ENCODE peak calls at places on chromosomes 5 and 9, in four cellular contexts. One of them, this sample, is unnamed.

GRCh38 chr5:90563161-90563560 is 4.6 kb downstream of the ADGRV1 start:
- DNase-seq in HCT116: no peak
- DNase-seq in HL-60: no peak
- DNase-seq in K562: no peak
- DNase-seq in this sample: peak; percentile 31

GRCh38 chr5:76763136-76763535 is 47.2 kb downstream of the F2R start:
- DNase-seq in HCT116: no peak
- DNase-seq in HL-60: no peak
- DNase-seq in K562: no peak
- DNase-seq in this sample: no peak

GRCh38 chr5:1792842-1793266 is 6.8 kb downstream of the MRPL36 start:
- DNase-seq in HCT116: no peak
- DNase-seq in HL-60: peak; percentile 54
- DNase-seq in K562: no peak
- DNase-seq in this sample: no peak

GRCh38 chr5:150789943-150790611 is 11.5 kb downstream of the SMIM3 start:
- DNase-seq in HCT116: peak; percentile 85
- DNase-seq in HL-60: peak; percentile 84
- DNase-seq in K562: no peak
- DNase-seq in this sample: peak; percentile 11

GRCh38 chr9:98306384-98307145 is 51.1 kb upstream of the TBC1D2 start:
- DNase-seq in HCT116: no peak
- DNase-seq in HL-60: no peak
- DNase-seq in K562: no peak
- DNase-seq in this sample: no peak

GRCh38 chr5:33231214-33231710 is 209.5 kb upstream of the TARS1 start:
- DNase-seq in HCT116: no peak
- DNase-seq in HL-60: no peak
- DNase-seq in K562: no peak
- DNase-seq in this sample: no peak

GRCh38 chr5:130402906-130403305 is 498.6 kb downstream of the CHSY3 start:
- DNase-seq in HCT116: no peak
- DNase-seq in HL-60: no peak
- DNase-seq in K562: no peak
- DNase-seq in this sample: peak; percentile 53

GRCh38 chr5:54785729-54786548 is 199.5 kb downstream of the ESM1 start:
- DNase-seq in HCT116: no peak
- DNase-seq in HL-60: peak; percentile 23
- DNase-seq in K562: peak; percentile 65
- DNase-seq in this sample: no peak

GRCh38 chr5:169242175-169242848 is 58.6 kb downstream of the SLIT3 start:
- DNase-seq in HCT116: no peak
- DNase-seq in HL-60: no peak
- DNase-seq in K562: no peak
- DNase-seq in this sample: no peak

GRCh38 chr9:128920381-128921058 is at the start of gene PHYHD1:
- DNase-seq in HCT116: no peak
- DNase-seq in HL-60: no peak
- DNase-seq in K562: no peak
- DNase-seq in this sample: no peak

GRCh38 chr5:163649522-163649921 is 144.1 kb downstream of the MAT2B start:
- DNase-seq in HCT116: peak; percentile 19
- DNase-seq in HL-60: no peak
- DNase-seq in K562: no peak
- DNase-seq in this sample: no peak

GRCh38 chr5:106258591-106259125 is 1412.1 kb downstream of the EFNA5 start:
- DNase-seq in HCT116: peak; percentile 16
- DNase-seq in HL-60: no peak
- DNase-seq in K562: no peak
- DNase-seq in this sample: no peak

GRCh38 chr5:73519531-73520283 is 21.5 kb downstream of the BTF3 start:
- DNase-seq in HCT116: peak; percentile 85
- DNase-seq in HL-60: no peak
- DNase-seq in K562: peak; percentile 75
- DNase-seq in this sample: peak; percentile 93

GRCh38 chr9:125700791-125701190 is 6.2 kb downstream of the MAPKAP1 start:
- DNase-seq in HCT116: no peak
- DNase-seq in HL-60: no peak
- DNase-seq in K562: no peak
- DNase-seq in this sample: peak; percentile 56

GRCh38 chr9:84852902-84853301 is 183.4 kb downstream of the NTRK2 start:
- DNase-seq in HCT116: no peak
- DNase-seq in HL-60: no peak
- DNase-seq in K562: no peak
- DNase-seq in this sample: no peak

GRCh38 chr9:126591922-126592321 is 21.8 kb upstream of the LMX1B start:
- DNase-seq in HCT116: no peak
- DNase-seq in HL-60: no peak
- DNase-seq in K562: no peak
- DNase-seq in this sample: no peak

GRCh38 chr5:73822989-73823339 is 197.0 kb downstream of the ARHGEF28 start:
- DNase-seq in HCT116: no peak
- DNase-seq in HL-60: no peak
- DNase-seq in K562: no peak
- DNase-seq in this sample: no peak

GRCh38 chr5:122144236-122144635 is 14.9 kb downstream of the ZNF474 start:
- DNase-seq in HCT116: no peak
- DNase-seq in HL-60: no peak
- DNase-seq in K562: no peak
- DNase-seq in this sample: no peak

GRCh38 chr9:70263421-70263820 is 4.6 kb downstream of the SMC5 start:
- DNase-seq in HCT116: no peak
- DNase-seq in HL-60: no peak
- DNase-seq in K562: no peak
- DNase-seq in this sample: no peak

GRCh38 chr5:1508679-1509290 is 15.0 kb downstream of the LPCAT1 start:
- DNase-seq in HCT116: no peak
- DNase-seq in HL-60: no peak
- DNase-seq in K562: no peak
- DNase-seq in this sample: no peak

GRCh38 chr5:60223342-60223741 is 329.8 kb upstream of the PDE4D start:
- DNase-seq in HCT116: no peak
- DNase-seq in HL-60: no peak
- DNase-seq in K562: no peak
- DNase-seq in this sample: no peak

GRCh38 chr9:125374443-125375309 is 113.0 kb downstream of the GAPVD1 start:
- DNase-seq in HCT116: peak; percentile 28
- DNase-seq in HL-60: peak; percentile 27
- DNase-seq in K562: peak; percentile 82
- DNase-seq in this sample: peak; percentile 94

GRCh38 chr5:118752568-118752967 is 235.8 kb downstream of the DTWD2 start:
- DNase-seq in HCT116: no peak
- DNase-seq in HL-60: no peak
- DNase-seq in K562: no peak
- DNase-seq in this sample: no peak

GRCh38 chr5:67047180-67047579 is 149.4 kb downstream of the CD180 start:
- DNase-seq in HCT116: no peak
- DNase-seq in HL-60: no peak
- DNase-seq in K562: no peak
- DNase-seq in this sample: no peak

GRCh38 chr5:139705191-139705590 is 57.0 kb downstream of the CXXC5 start:
- DNase-seq in HCT116: no peak
- DNase-seq in HL-60: no peak
- DNase-seq in K562: no peak
- DNase-seq in this sample: no peak

GRCh38 chr5:113663879-113664278 is 150.4 kb downstream of the YTHDC2 start:
- DNase-seq in HCT116: peak; percentile 51
- DNase-seq in HL-60: no peak
- DNase-seq in K562: no peak
- DNase-seq in this sample: peak; percentile 82

GRCh38 chr5:149583394-149583793 is 2.1 kb downstream of the ARHGEF37 start:
- DNase-seq in HCT116: no peak
- DNase-seq in HL-60: no peak
- DNase-seq in K562: no peak
- DNase-seq in this sample: no peak

GRCh38 chr5:149580808-149581191 is 498 bp upstream of the ARHGEF37 start:
- DNase-seq in HCT116: no peak
- DNase-seq in HL-60: no peak
- DNase-seq in K562: no peak
- DNase-seq in this sample: no peak

GRCh38 chr5:149578896-149579295 is 2.4 kb upstream of the ARHGEF37 start:
- DNase-seq in HCT116: no peak
- DNase-seq in HL-60: no peak
- DNase-seq in K562: no peak
- DNase-seq in this sample: no peak

GRCh38 chr5:149581931-149582768 is 852 bp downstream of the ARHGEF37 start:
- DNase-seq in HCT116: no peak
- DNase-seq in HL-60: no peak
- DNase-seq in K562: no peak
- DNase-seq in this sample: peak; percentile 66

DNA sequence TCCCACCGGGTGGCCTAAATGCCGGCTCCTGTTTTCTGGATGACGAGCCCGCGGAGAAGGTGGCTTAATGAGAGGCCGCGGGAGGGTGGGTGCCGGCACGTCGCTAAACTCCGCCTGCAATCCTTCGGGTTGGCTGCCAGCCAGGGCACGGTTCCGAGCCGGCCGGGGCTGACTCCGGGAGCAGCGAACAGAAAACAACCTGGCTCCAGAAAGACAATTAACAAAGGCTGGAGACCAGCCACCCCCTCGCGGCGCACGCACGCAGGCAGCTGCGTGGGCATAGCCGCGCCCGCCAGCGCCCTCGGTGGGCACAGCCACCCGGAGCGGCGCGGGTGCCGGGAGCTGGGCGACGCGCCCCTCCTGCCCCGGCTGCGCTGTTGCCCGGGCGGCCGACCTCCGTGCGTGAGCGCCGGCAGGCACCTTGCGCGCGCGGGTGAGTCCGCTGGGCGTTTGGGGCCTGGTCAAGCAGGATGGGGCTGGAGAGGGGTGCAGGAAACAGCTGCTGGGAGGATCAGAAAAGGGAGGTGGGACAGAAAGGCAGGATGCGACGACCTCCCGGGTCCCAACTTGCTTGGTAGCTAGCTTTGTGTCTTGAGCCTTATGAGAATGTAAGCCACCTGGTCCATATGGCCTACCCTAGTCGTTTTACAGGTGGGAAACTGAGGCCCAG is at the start of gene ARHGEF37:
- DNase-seq in HCT116: peak; percentile 33
- DNase-seq in HL-60: no peak
- DNase-seq in K562: no peak
- DNase-seq in this sample: peak; percentile 71
- TF ChIP-seq POLR2AphosphoS5 in HCT116: peak; percentile 77
- TF ChIP-seq POLR2AphosphoS5 in HL-60: no peak
- TF ChIP-seq POLR2AphosphoS5 in K562: no peak
- TF ChIP-seq POLR2AphosphoS5 in this sample: no peak

DNA sequence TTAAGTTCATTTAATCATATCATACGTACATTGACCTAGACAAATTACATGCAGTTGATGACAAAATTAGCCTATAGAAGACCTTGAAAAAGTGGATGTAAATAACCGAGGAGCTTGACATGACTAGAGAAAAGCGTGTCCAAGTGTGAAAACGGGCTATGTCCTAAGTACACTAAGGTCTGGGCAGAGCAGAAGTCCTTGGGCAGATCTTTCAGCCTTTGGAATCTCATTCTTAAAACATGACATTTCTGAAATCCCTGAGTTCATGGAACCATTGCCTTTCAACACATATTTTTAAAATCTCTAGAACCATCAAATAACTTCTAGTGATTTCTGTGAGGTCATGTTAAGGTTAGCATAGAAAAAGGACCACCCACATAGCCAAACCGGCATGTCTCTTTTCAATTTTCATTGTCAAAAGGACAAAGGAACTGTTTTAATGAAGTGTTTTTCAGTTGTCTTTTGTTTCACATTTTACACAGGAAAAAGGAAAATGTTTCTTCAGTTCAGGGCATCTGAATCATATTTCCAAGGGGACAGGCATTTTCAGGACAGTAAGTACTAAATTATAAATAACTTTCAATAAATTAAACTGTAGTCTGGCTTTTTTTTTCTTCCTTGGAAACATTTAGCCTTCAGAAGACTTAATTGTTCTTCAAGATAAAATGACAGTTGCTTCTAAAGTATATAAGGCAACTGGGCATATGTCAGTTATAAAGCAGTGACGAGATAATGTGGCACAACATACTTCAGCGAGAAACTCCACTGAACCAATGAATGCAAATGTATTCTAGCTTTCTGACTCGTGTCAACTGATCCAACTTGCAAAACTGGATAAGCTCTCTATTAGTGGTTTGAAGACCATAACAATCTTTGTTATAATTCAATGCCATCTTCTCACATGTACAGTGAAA is 416.8 kb downstream of the NFIB start:
- DNase-seq in HCT116: no peak
- DNase-seq in HL-60: no peak
- DNase-seq in K562: no peak
- DNase-seq in this sample: peak; percentile 54
- TF ChIP-seq REST in HCT116: no peak
- TF ChIP-seq REST in HL-60: no peak
- TF ChIP-seq REST in K562: no peak
- TF ChIP-seq REST in this sample: no peak

DNA sequence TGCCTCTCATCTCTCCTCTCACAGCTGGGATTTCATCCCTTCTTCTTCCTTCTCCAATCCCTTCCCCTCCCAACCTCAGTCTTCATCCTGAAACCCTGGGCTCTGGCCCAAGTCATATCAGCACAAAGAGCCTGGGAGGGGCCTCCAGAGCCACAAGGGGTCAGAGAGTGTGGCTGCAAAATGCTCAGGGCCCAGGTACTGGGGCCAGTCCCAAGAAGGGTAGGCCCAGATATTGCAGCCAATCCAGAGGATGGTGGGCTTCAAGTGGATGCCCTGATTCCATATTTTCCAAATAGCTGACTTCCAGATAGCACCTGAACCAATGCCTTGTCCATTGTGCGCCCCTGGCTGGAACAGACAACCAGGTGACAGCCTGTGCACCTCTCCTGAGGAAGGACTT is 193.9 kb downstream of the MED10 start:
- DNase-seq in HCT116: no peak
- DNase-seq in HL-60: no peak
- DNase-seq in K562: no peak
- DNase-seq in this sample: no peak
- TF ChIP-seq POLR2AphosphoS5 in HCT116: no peak
- TF ChIP-seq POLR2AphosphoS5 in HL-60: no peak
- TF ChIP-seq POLR2AphosphoS5 in K562: no peak
- TF ChIP-seq POLR2AphosphoS5 in this sample: no peak

DNA sequence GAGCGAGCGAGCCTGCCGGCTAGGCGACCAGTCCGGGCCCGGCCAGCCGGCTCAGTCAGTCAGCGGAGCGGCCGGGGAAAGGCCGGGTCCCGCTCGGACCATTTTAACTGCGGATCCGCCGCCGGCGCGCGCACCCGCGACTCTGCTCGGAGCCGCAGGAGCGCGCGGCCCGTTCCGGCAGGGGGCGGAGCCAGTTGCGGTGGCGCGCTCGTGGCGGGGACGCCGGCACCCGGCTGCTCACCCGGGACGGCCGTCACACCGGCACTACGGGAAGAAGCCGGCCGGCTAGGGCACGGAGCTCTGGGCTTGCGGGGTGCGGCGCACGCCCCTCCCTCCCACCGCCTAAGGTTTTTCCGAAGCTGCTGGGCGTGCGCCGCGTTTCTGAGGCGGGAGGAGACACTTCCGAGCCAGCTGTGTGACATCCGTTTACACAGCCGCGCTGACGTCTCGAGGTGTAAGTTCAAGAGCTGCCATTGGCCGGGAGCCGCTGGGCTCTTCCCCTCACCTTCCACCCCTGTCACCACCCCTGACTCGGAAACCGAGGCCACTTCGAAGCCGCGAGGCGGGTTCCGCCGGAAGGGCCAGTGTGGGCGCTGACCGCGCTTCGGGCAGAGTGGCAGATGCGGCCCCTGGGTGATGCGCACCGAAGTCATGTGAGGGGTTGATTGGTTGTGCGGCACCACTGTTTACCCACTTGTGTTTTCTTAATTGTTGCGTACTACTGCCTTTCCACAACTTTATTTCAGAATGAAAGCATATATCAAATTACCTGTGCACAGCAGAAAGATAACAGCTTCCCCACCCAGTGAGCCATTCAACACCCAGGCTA is at the start of gene FBXL17:
- DNase-seq in HCT116: peak; percentile 93
- DNase-seq in HL-60: peak; percentile 52
- DNase-seq in K562: peak; percentile 88
- DNase-seq in this sample: peak; percentile 98
- TF ChIP-seq REST in HCT116: no peak
- TF ChIP-seq REST in HL-60: peak; percentile 14
- TF ChIP-seq REST in K562: peak; percentile 61
- TF ChIP-seq REST in this sample: no peak

This sample was measured in GM23338.